ENCODE peak calls at places on chromosomes 2 and 18, in ten cellular contexts. K, E, H, L, X, R, M, U, Q and Z are unnamed samples.
A peak's percentile ranks its signal among the peaks of the same experiment; 100 is the strongest.

GRCh38 chr2:39549718-39550464 is 112.8 kb upstream of the MAP4K3 start:
- DNase-seq in L (no peak), H (no peak), X (no peak), R (no peak), K (no peak), Q (no peak), E (no peak), U (no peak), M (no peak), Z (no peak)

GRCh38 chr2:160402997-160403979 is 90.3 kb downstream of the RBMS1 start:
- DNase-seq in L (no peak), E (no peak), H (no peak), R (no peak), M (no peak), X (no peak), Q (no peak), K (no peak), U (no peak), Z (no peak)

GRCh38 chr18:22219568-22220355 is 50.4 kb downstream of the GATA6 start:
- DNase-seq in K (no peak), M (no peak), Q (no peak), E (no peak), L (no peak), X (no peak), R (peak; percentile 40), H (no peak), U (no peak), Z (no peak)

GRCh38 chr2:151315381-151315903 is 26.0 kb upstream of the NMI start:
- DNase-seq in L (peak; percentile 34), H (no peak), Q (peak; percentile 54), R (no peak), M (no peak), E (no peak), K (peak; percentile 45), X (no peak), U (peak; percentile 31), Z (no peak)

GRCh38 chr2:236178921-236179652 is 10.9 kb upstream of the GBX2 start:
- DNase-seq in H (no peak), L (no peak), E (no peak), K (no peak), X (no peak), M (no peak), Q (peak; percentile 18), R (no peak), U (no peak), Z (no peak)

GRCh38 chr2:64423303-64423702 is 30.7 kb upstream of the LGALSL start:
- DNase-seq in M (no peak), L (no peak), H (no peak), E (no peak), Q (no peak), R (no peak), U (no peak), X (no peak), K (no peak), Z (no peak)

GRCh38 chr2:136130511-136130910 is 12.6 kb upstream of the CXCR4 start:
- DNase-seq in U (no peak), X (no peak), R (no peak), K (no peak), H (no peak), M (no peak), Q (no peak), L (no peak), E (no peak), Z (no peak)

GRCh38 chr18:67864677-67865340 is 348.3 kb upstream of the DSEL start:
- DNase-seq in R (no peak), X (no peak), E (no peak), U (no peak), L (no peak), M (no peak), K (peak; percentile 92), H (no peak), Q (peak; percentile 49), Z (no peak)

GRCh38 chr2:159600752-159601151 is 15.6 kb downstream of the BAZ2B start:
- DNase-seq in U (no peak), K (no peak), X (no peak), M (no peak), L (no peak), E (no peak), H (no peak), R (no peak), Q (peak; percentile 22), Z (no peak)

GRCh38 chr2:9178110-9178904 is 28.3 kb upstream of the ASAP2 start:
- DNase-seq in L (no peak), R (no peak), K (no peak), Q (no peak), E (no peak), X (no peak), U (no peak), M (no peak), H (no peak), Z (no peak)